ENCODE peak calls at places on chromosomes 6 and 20, in five cellular contexts. C is cardiac muscle cell, X is neural progenitor cell, H is spleen, B is fibroblast of lung. N is an unnamed sample. For H3K9me3, the result is how much of the 10 kb centered on the place peaks cover.

GRCh38 chr6:75673885-75674284 is 72.2 kb downstream of the SENP6 start:
- DNase-seq in C (no peak), H (no peak), X (no peak), B (peak), N (no peak)

GRCh38 chr6:152034631-152035030 is 227.1 kb downstream of the ESR1 start:
- DNase-seq in B (no peak), C (no peak), H (no peak), X (no peak), N (no peak)

GRCh38 chr6:132830236-132830799 is 15.9 kb downstream of the RPS12 start:
- DNase-seq in C (peak), X (peak), B (peak), H (no peak), N (no peak)

GRCh38 chr6:57303931-57304681 is 13.3 kb upstream of the PRIM2 start:
- DNase-seq in H (no peak), X (no peak), C (no peak), B (peak), N (no peak)

GRCh38 chr6:110878751-110879539 is 4.4 kb downstream of the AMD1 start:
- DNase-seq in X (peak), H (no peak), B (peak), C (peak), N (peak)

GRCh38 chr6:155040154-155040553 is 45.0 kb downstream of the TIAM2 start:
- DNase-seq in C (no peak), B (no peak), H (no peak), X (no peak), N (no peak)

GRCh38 chr6:34543421-34543820 is 12.7 kb downstream of the SPDEF start:
- DNase-seq in H (no peak), X (no peak), B (peak), C (no peak), N (no peak)

GRCh38 chr6:106546322-106547052 is 82.8 kb downstream of the RTN4IP1 start:
- DNase-seq in B (peak), H (no peak), X (no peak), C (no peak), N (no peak)

GRCh38 chr6:20180935-20181334 is 31.3 kb downstream of the MBOAT1 start:
- DNase-seq in C (no peak), B (no peak), X (no peak), H (no peak), N (no peak)

GRCh38 chr20:32527447-32528055 is 57.6 kb downstream of the NOL4L start:
- DNase-seq in X (peak), C (no peak), H (no peak), B (no peak), N (no peak)

GRCh38 chr6:52065621-52066020 is 21.8 kb downstream of the PKHD1 start:
- DNase-seq in B (no peak), X (no peak), H (no peak), C (no peak), N (no peak)

GRCh38 chr20:1648101-1648500 is 9.5 kb downstream of the SIRPG start:
- DNase-seq in C (no peak), B (no peak), H (no peak), X (no peak), N (no peak)

GRCh38 chr20:56788671-56789610 is 159.8 kb downstream of the TFAP2C start:
- DNase-seq in C (no peak), H (no peak), B (no peak), X (no peak), N (no peak)

GRCh38 chr6:143323729-143324465 is 126.6 kb downstream of the ADAT2 start:
- DNase-seq in C (no peak), X (no peak), H (no peak), B (no peak), N (no peak)

GRCh38 chr6:8888468-8888867 is 453.1 kb upstream of the SLC35B3 start:
- DNase-seq in C (no peak), B (no peak), X (no peak), H (no peak), N (no peak)

GRCh38 chr6:143842468-143842901 is 653 bp upstream of the LTV1 start:
- DNase-seq in C (no peak), H (no peak), B (no peak), X (no peak), N (no peak)

GRCh38 chr20:29878281-29878741 is 1379.2 kb upstream of the DEFB115 start:
- DNase-seq in H (peak), C (no peak), B (peak), X (peak), N (no peak)

GRCh38 chr20:29876911-29877285 is 1380.6 kb upstream of the DEFB115 start:
- DNase-seq in C (no peak), H (peak), X (no peak), B (no peak), N (no peak)

GRCh38 chr20:29878777-29879442 is 1378.6 kb upstream of the DEFB115 start:
- DNase-seq in H (peak), X (no peak), B (no peak), C (no peak), N (no peak)

GRCh38 chr20:29873946-29874345 is 1383.5 kb upstream of the DEFB115 start:
- DNase-seq in H (peak), C (peak), X (peak), B (peak), N (no peak)

DNA sequence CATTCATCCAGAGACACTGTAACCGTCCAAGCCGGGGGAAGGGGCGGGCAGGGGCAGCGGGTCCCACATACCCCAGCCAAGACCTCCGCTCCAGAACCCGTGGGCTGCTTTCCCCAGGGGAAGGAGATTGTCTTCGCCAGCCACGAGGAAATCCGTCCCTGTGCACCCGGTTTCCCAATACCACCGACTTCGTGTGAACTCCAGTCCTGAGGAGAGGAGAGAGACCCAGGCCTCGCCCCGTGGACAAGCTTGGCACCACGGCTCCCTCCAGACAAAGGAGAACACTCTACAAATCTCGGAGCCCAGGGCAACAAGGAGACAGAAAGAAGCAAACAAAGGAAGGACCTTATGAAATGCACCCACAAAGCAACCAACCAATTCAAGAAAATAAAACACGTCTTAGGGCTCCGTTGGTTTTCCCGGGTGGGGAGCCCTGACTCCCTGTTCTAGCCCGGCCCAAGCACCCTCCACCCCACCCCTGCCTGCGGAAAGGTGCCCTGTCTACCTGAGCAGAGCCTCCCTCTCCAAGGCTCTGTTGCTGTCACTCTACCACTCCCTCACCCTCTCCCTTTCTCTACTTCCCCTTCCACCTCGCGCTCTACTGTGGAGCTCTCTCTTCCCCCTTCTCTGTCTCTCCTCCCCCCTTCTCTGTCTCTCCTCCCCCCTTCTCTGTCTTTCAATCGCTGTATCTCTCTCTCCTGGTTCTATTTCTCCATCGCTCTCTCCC is 1382.8 kb upstream of the DEFB115 start:
- DNase-seq in C (no peak), B (no peak), X (no peak), H (no peak), N (no peak)
- H3K9me3 ChIP-seq in C (under half), B (under half), X (under half), H (half or more), N (under half)

DNA sequence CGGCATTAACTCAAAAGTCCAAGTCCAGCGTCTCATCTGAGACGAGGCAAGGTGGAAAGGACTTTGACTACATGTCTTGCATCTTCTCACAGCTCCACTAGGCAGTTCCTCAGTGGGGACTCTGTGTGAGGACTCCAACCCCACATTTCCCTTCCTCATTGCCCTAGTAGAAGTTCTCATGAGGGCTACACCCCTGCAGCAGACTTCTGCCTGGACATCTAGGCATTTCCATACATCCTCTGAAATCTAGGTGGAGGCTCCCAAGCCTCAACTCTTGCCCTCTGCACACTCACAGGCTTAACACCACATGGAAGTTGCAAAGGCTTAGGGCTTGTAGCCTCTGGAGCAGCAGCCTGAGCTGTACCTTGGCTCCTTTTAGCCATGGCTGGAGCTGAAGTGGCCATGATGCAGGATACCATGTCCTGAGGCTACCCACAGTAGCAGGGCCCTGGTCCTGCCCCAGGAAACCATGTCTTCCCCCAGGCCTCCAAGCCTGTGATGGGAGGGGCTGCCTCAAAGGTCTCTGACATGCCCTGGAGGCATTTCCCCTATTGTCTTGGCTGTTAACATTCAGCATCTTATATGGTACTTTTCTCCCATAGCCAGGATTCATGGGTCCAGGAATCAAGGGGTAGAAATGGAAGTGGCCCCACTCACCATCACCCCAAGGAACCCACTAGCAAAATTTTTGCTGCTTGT is 194.6 kb upstream of the KCNG1 start:
- DNase-seq in C (no peak), X (no peak), B (no peak), H (no peak), N (no peak)
- H3K9me3 ChIP-seq in C (under half), X (under half), B (under half), H (under half), N (under half)

DNA sequence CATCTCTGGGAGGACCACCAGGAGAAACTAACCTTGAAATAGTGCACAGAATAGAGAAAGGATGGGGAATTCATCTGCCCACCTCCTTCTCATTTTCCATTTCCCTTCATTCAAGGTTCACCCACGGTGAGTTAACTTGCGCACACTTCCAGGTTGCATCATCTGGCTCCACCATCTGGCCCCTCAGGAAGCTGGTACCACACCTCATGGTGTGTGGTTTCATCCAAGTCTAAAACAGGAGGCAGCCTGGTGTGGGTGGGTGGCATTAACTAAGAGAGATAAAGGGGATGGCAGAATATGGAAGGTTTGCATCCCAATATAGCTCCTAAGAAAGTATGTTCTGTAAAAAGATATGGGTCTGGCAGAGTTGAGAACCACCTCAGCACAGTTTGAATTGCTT is 3.8 kb downstream of the ZNF334 start:
- DNase-seq in H (no peak), B (no peak), X (no peak), C (no peak), N (no peak)
- H3K9me3 ChIP-seq in H (under half), B (under half), X (under half), C (under half), N (under half)

GRCh38 chr6:22236626-22237414 is 60.0 kb downstream of the PRL start:
- DNase-seq in X (no peak), C (no peak), B (peak), H (no peak), N (no peak)

GRCh38 chr6:22231616-22232015 is 65.2 kb downstream of the PRL start:
- DNase-seq in C (no peak), H (no peak), B (no peak), X (no peak), N (no peak)

GRCh38 chr6:22227824-22228610 is 68.8 kb downstream of the PRL start:
- DNase-seq in B (peak), X (no peak), C (no peak), H (no peak), N (no peak)

GRCh38 chr6:22231050-22231449 is 65.8 kb downstream of the PRL start:
- DNase-seq in C (no peak), B (no peak), H (no peak), X (no peak), N (no peak)
- H3K9me3 ChIP-seq in C (under half), B (under half), H (under half), X (under half), N (under half)

GRCh38 chr20:11901127-11901526 is 16.6 kb upstream of the BTBD3 start:
- DNase-seq in H (no peak), X (peak), C (no peak), B (peak), N (no peak)

GRCh38 chr20:11906626-11907480 is 10.8 kb upstream of the BTBD3 start:
- DNase-seq in H (no peak), X (no peak), C (no peak), B (no peak), N (no peak)

GRCh38 chr20:11907621-11908020 is 10.1 kb upstream of the BTBD3 start:
- DNase-seq in H (no peak), C (no peak), X (no peak), B (no peak), N (no peak)

GRCh38 chr20:11905460-11906150 is 12.1 kb upstream of the BTBD3 start:
- DNase-seq in H (no peak), C (no peak), X (peak), B (no peak), N (no peak)

GRCh38 chr20:11902264-11902663 is 15.4 kb upstream of the BTBD3 start:
- DNase-seq in X (no peak), B (peak), C (no peak), H (no peak), N (no peak)
- H3K9me3 ChIP-seq in X (under half), B (under half), C (under half), H (under half), N (under half)

GRCh38 chr6:23002044-23002619 is 432.8 kb downstream of the HDGFL1 start:
- DNase-seq in X (no peak), H (no peak), C (no peak), B (no peak), N (no peak)

GRCh38 chr6:23003671-23004598 is 434.6 kb downstream of the HDGFL1 start:
- DNase-seq in X (no peak), B (peak), C (no peak), H (no peak), N (no peak)

GRCh38 chr6:23006656-23007055 is 437.3 kb downstream of the HDGFL1 start:
- DNase-seq in B (no peak), C (no peak), H (no peak), X (no peak), N (no peak)
- H3K9me3 ChIP-seq in B (under half), C (under half), H (under half), X (under half), N (under half)

DNA sequence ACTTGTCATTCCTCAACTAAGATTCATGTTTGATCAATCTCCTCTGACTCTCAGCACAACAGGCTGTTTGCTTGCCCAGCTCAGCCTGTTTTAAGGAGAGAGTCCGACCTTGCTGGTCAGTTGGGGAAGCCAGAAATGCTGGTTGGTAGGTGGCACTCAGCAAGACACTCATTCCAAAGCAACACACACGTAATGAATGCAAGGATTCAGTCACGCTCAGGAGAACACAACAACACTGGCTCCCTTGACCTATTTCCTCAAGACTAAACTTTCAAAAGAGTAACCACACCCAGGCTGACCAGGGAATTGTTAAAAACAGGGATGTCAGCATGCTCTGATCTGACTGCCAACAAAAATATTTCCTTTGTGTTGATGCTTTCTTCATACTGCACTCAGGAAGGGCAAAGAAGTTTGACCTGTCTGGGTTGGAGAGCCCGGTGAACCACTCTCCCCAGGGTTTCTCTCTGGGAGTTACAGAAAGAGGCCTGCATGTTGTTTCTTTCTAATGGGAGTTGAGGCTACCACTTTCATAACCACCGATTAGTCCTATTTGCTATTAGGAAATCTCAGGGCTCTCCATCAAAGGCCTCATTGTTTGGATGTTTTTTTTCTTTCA is 25.6 kb upstream of the PREP start:
- DNase-seq in C (no peak), B (peak), H (no peak), X (no peak), N (no peak)
- H3K9me3 ChIP-seq in C (under half), B (under half), H (under half), X (under half), N (under half)

DNA sequence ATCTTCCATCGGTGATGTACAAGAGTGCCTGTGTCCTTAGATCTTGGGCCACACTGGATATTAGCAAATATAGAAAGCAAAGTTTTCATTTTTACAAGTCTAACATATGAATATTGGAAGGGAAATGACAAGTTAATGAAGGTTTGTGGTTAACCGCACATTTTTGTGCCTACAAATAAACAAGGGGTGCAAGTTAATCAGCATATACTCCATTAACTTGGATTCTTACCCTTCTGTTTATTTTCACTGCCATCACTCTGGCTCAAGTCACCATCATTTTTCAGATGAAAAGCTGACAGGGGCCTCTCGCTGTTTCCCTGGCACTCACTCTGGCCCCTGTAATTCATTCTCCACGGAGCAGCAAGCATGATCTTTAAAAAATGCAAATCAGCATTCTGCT is 29.9 kb downstream of the APCDD1L start:
- DNase-seq in C (no peak), B (peak), X (no peak), H (no peak), N (no peak)
- H3K9me3 ChIP-seq in C (under half), B (under half), X (under half), H (half or more), N (under half)

GRCh38 chr6:71556141-71556540 is 267.5 kb downstream of the OGFRL1 start:
- DNase-seq in B (no peak), X (peak), C (no peak), H (peak), N (no peak)

DNA sequence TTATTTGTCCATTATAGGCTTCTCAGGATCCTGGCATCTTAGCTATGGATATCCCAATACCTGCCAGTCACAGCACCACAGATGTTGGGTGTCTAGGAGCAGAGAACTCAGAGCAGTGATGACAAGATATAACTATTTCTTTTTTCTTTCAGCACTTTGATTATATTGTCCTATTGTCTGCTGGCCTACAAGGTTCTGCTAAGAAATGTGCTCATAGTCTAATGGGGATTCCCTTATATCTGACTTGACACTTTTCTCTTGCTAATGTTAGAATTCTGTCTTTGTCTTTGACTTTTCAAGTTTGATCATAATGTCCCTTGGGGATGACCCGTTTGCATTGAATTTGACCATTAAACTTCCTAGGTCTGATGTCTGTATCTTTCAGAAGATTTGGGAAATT is 270.4 kb downstream of the OGFRL1 start:
- DNase-seq in C (no peak), B (no peak), H (no peak), X (no peak), N (no peak)
- H3K9me3 ChIP-seq in C (under half), B (under half), H (half or more), X (under half), N (under half)

GRCh38 chr6:159541296-159541695 is 151.7 kb downstream of the SOD2 start:
- DNase-seq in B (no peak), X (no peak), C (no peak), H (no peak), N (no peak)
- H3K9me3 ChIP-seq in B (under half), X (under half), C (under half), H (under half), N (under half)